ENCODE peak calls at places on chromosome 9, in ten cellular contexts. One of them, this sample, is unnamed.

GRCh38 chr9:137784046-137784445 is 93.5 kb upstream of the CACNA1B start:
- DNase-seq in astrocyte of the spinal cord: no peak
- DNase-seq in activated gamma-delta T cell treated with Interleukin-2 at 50 U/mL for 16 hours: no peak
- DNase-seq in colonic mucosa: no peak
- DNase-seq in EL: no peak
- DNase-seq in Peyer's patch: no peak
- DNase-seq in caudate nucleus: no peak
- DNase-seq in uterus: no peak
- DNase-seq in T follicular helper cell: no peak
- DNase-seq in naive thymus-derived CD8-positive, alpha-beta T cell: no peak
- DNase-seq in this sample: no peak

GRCh38 chr9:88652876-88653275 is 117.9 kb downstream of the NXNL2 start:
- DNase-seq in astrocyte of the spinal cord: peak
- DNase-seq in T follicular helper cell: no peak
- DNase-seq in colonic mucosa: no peak
- DNase-seq in caudate nucleus: no peak
- DNase-seq in naive thymus-derived CD8-positive, alpha-beta T cell: no peak
- DNase-seq in EL: peak
- DNase-seq in activated gamma-delta T cell treated with Interleukin-2 at 50 U/mL for 16 hours: no peak
- DNase-seq in uterus: no peak
- DNase-seq in Peyer's patch: no peak
- DNase-seq in this sample: no peak

GRCh38 chr9:84187090-84187489 is 153.5 kb downstream of the SLC28A3 start:
- DNase-seq in activated gamma-delta T cell treated with Interleukin-2 at 50 U/mL for 16 hours: no peak
- DNase-seq in colonic mucosa: no peak
- DNase-seq in Peyer's patch: no peak
- DNase-seq in caudate nucleus: no peak
- DNase-seq in uterus: no peak
- DNase-seq in T follicular helper cell: no peak
- DNase-seq in EL: peak
- DNase-seq in naive thymus-derived CD8-positive, alpha-beta T cell: no peak
- DNase-seq in astrocyte of the spinal cord: no peak
- DNase-seq in this sample: no peak

GRCh38 chr9:137365552-137366444 is 57.2 kb downstream of the EXD3 start:
- DNase-seq in T follicular helper cell: no peak
- DNase-seq in caudate nucleus: no peak
- DNase-seq in EL: no peak
- DNase-seq in astrocyte of the spinal cord: no peak
- DNase-seq in naive thymus-derived CD8-positive, alpha-beta T cell: no peak
- DNase-seq in activated gamma-delta T cell treated with Interleukin-2 at 50 U/mL for 16 hours: no peak
- DNase-seq in uterus: peak
- DNase-seq in Peyer's patch: no peak
- DNase-seq in colonic mucosa: no peak
- DNase-seq in this sample: no peak

GRCh38 chr9:12882430-12882829 is 107.6 kb downstream of the LURAP1L start:
- DNase-seq in EL: peak
- DNase-seq in uterus: no peak
- DNase-seq in naive thymus-derived CD8-positive, alpha-beta T cell: no peak
- DNase-seq in astrocyte of the spinal cord: peak
- DNase-seq in T follicular helper cell: no peak
- DNase-seq in colonic mucosa: no peak
- DNase-seq in caudate nucleus: no peak
- DNase-seq in Peyer's patch: no peak
- DNase-seq in activated gamma-delta T cell treated with Interleukin-2 at 50 U/mL for 16 hours: no peak
- DNase-seq in this sample: no peak

GRCh38 chr9:96461336-96461735 is 11.4 kb downstream of the HABP4 start:
- DNase-seq in astrocyte of the spinal cord: no peak
- DNase-seq in uterus: no peak
- DNase-seq in caudate nucleus: no peak
- DNase-seq in Peyer's patch: no peak
- DNase-seq in naive thymus-derived CD8-positive, alpha-beta T cell: no peak
- DNase-seq in activated gamma-delta T cell treated with Interleukin-2 at 50 U/mL for 16 hours: no peak
- DNase-seq in colonic mucosa: no peak
- DNase-seq in T follicular helper cell: no peak
- DNase-seq in EL: peak
- DNase-seq in this sample: no peak

GRCh38 chr9:35859310-35859994 is 10.7 kb downstream of the OR13J1 start:
- DNase-seq in caudate nucleus: peak
- DNase-seq in activated gamma-delta T cell treated with Interleukin-2 at 50 U/mL for 16 hours: no peak
- DNase-seq in uterus: no peak
- DNase-seq in EL: peak
- DNase-seq in colonic mucosa: no peak
- DNase-seq in astrocyte of the spinal cord: no peak
- DNase-seq in naive thymus-derived CD8-positive, alpha-beta T cell: no peak
- DNase-seq in Peyer's patch: peak
- DNase-seq in T follicular helper cell: no peak
- DNase-seq in this sample: no peak

GRCh38 chr9:135223831-135224230 is 136.4 kb downstream of the OLFM1 start:
- DNase-seq in naive thymus-derived CD8-positive, alpha-beta T cell: no peak
- DNase-seq in astrocyte of the spinal cord: no peak
- DNase-seq in uterus: no peak
- DNase-seq in colonic mucosa: no peak
- DNase-seq in T follicular helper cell: no peak
- DNase-seq in EL: no peak
- DNase-seq in caudate nucleus: no peak
- DNase-seq in Peyer's patch: no peak
- DNase-seq in activated gamma-delta T cell treated with Interleukin-2 at 50 U/mL for 16 hours: no peak
- DNase-seq in this sample: no peak

GRCh38 chr9:83066771-83067170 is 3.8 kb upstream of the RASEF start:
- DNase-seq in caudate nucleus: no peak
- DNase-seq in uterus: no peak
- DNase-seq in naive thymus-derived CD8-positive, alpha-beta T cell: no peak
- DNase-seq in T follicular helper cell: no peak
- DNase-seq in colonic mucosa: no peak
- DNase-seq in astrocyte of the spinal cord: peak
- DNase-seq in EL: peak
- DNase-seq in Peyer's patch: no peak
- DNase-seq in activated gamma-delta T cell treated with Interleukin-2 at 50 U/mL for 16 hours: no peak
- DNase-seq in this sample: no peak

GRCh38 chr9:138060881-138061280 is 183.3 kb downstream of the CACNA1B start:
- DNase-seq in EL: no peak
- DNase-seq in activated gamma-delta T cell treated with Interleukin-2 at 50 U/mL for 16 hours: no peak
- DNase-seq in colonic mucosa: no peak
- DNase-seq in Peyer's patch: no peak
- DNase-seq in caudate nucleus: no peak
- DNase-seq in T follicular helper cell: no peak
- DNase-seq in uterus: no peak
- DNase-seq in naive thymus-derived CD8-positive, alpha-beta T cell: no peak
- DNase-seq in astrocyte of the spinal cord: no peak
- DNase-seq in this sample: no peak

GRCh38 chr9:71783120-71783523 is 14.8 kb upstream of the CEMIP2 start:
- DNase-seq in EL: peak
- DNase-seq in activated gamma-delta T cell treated with Interleukin-2 at 50 U/mL for 16 hours: peak
- DNase-seq in T follicular helper cell: peak
- DNase-seq in naive thymus-derived CD8-positive, alpha-beta T cell: peak
- DNase-seq in astrocyte of the spinal cord: no peak
- DNase-seq in Peyer's patch: peak
- DNase-seq in caudate nucleus: peak
- DNase-seq in uterus: peak
- DNase-seq in colonic mucosa: peak
- DNase-seq in this sample: peak

GRCh38 chr9:19102181-19102630 is 498 bp downstream of the HAUS6 start:
- DNase-seq in T follicular helper cell: no peak
- DNase-seq in astrocyte of the spinal cord: no peak
- DNase-seq in Peyer's patch: peak
- DNase-seq in naive thymus-derived CD8-positive, alpha-beta T cell: peak
- DNase-seq in uterus: peak
- DNase-seq in caudate nucleus: no peak
- DNase-seq in colonic mucosa: peak
- DNase-seq in activated gamma-delta T cell treated with Interleukin-2 at 50 U/mL for 16 hours: peak
- DNase-seq in EL: peak
- DNase-seq in this sample: no peak

GRCh38 chr9:90909225-90909624 is 107.6 kb downstream of the SYK start:
- DNase-seq in uterus: no peak
- DNase-seq in activated gamma-delta T cell treated with Interleukin-2 at 50 U/mL for 16 hours: no peak
- DNase-seq in naive thymus-derived CD8-positive, alpha-beta T cell: no peak
- DNase-seq in colonic mucosa: no peak
- DNase-seq in caudate nucleus: no peak
- DNase-seq in Peyer's patch: no peak
- DNase-seq in EL: no peak
- DNase-seq in T follicular helper cell: no peak
- DNase-seq in astrocyte of the spinal cord: no peak
- DNase-seq in this sample: no peak

GRCh38 chr9:88532320-88532719 is 2.7 kb upstream of the NXNL2 start:
- DNase-seq in EL: peak
- DNase-seq in activated gamma-delta T cell treated with Interleukin-2 at 50 U/mL for 16 hours: no peak
- DNase-seq in naive thymus-derived CD8-positive, alpha-beta T cell: no peak
- DNase-seq in T follicular helper cell: no peak
- DNase-seq in astrocyte of the spinal cord: peak
- DNase-seq in uterus: peak
- DNase-seq in colonic mucosa: no peak
- DNase-seq in caudate nucleus: no peak
- DNase-seq in Peyer's patch: no peak
- DNase-seq in this sample: no peak

GRCh38 chr9:126390923-126391322 is 64.3 kb downstream of the MVB12B start:
- DNase-seq in Peyer's patch: no peak
- DNase-seq in T follicular helper cell: no peak
- DNase-seq in astrocyte of the spinal cord: no peak
- DNase-seq in colonic mucosa: no peak
- DNase-seq in uterus: no peak
- DNase-seq in EL: no peak
- DNase-seq in caudate nucleus: no peak
- DNase-seq in activated gamma-delta T cell treated with Interleukin-2 at 50 U/mL for 16 hours: no peak
- DNase-seq in naive thymus-derived CD8-positive, alpha-beta T cell: no peak
- DNase-seq in this sample: no peak

GRCh38 chr9:15834541-15834940 is 281.7 kb downstream of the CCDC171 start:
- DNase-seq in Peyer's patch: no peak
- DNase-seq in caudate nucleus: no peak
- DNase-seq in activated gamma-delta T cell treated with Interleukin-2 at 50 U/mL for 16 hours: no peak
- DNase-seq in naive thymus-derived CD8-positive, alpha-beta T cell: no peak
- DNase-seq in T follicular helper cell: no peak
- DNase-seq in astrocyte of the spinal cord: no peak
- DNase-seq in uterus: no peak
- DNase-seq in colonic mucosa: no peak
- DNase-seq in EL: peak
- DNase-seq in this sample: no peak

GRCh38 chr9:110104201-110104845 is 103.6 kb downstream of the C9orf152 start:
- DNase-seq in naive thymus-derived CD8-positive, alpha-beta T cell: no peak
- DNase-seq in caudate nucleus: no peak
- DNase-seq in EL: peak
- DNase-seq in colonic mucosa: no peak
- DNase-seq in uterus: no peak
- DNase-seq in Peyer's patch: no peak
- DNase-seq in astrocyte of the spinal cord: peak
- DNase-seq in activated gamma-delta T cell treated with Interleukin-2 at 50 U/mL for 16 hours: no peak
- DNase-seq in T follicular helper cell: no peak
- DNase-seq in this sample: no peak

This sample was measured in activated naive CD8-positive, alpha-beta T cell treated with anti-CD3 and anti-CD28 coated beads, Interleukin-2, amount 50 U/mL, for 16 hours.